ENCODE peak calls at places on chromosomes 11 and 22, in six cellular contexts. F is dorsolateral prefrontal cortex, S is HFF-Myc, M is bronchial epithelial cell, X is fibroblast of mammary gland, L is Calu3. P is an unnamed sample.

GRCh38 chr11:96272542-96273306 is 70.3 kb downstream of the MAML2 start:
- DNase-seq in F (no peak), S (no peak), M (peak), X (peak), L (peak), P (no peak)

GRCh38 chr11:2700415-2701211 is 819 bp upstream of the KCNQ1OT1 start:
- DNase-seq in F (no peak), S (no peak), M (no peak), X (peak), L (peak), P (peak)

GRCh38 chr22:35131423-35132050 is 65.6 kb downstream of the ISX start:
- DNase-seq in F (no peak), S (no peak), M (no peak), X (no peak), L (no peak), P (no peak)

GRCh38 chr22:48871176-48871840 is 956.4 kb downstream of the BRD1 start:
- DNase-seq in F (no peak), S (no peak), M (no peak), X (no peak), L (no peak), P (no peak)

GRCh38 chr11:64694821-64695365 is 28.1 kb downstream of the NRXN2 start:
- DNase-seq in F (peak), S (no peak), M (no peak), X (no peak), L (no peak), P (no peak)

GRCh38 chr11:89495951-89496350 is 4.8 kb upstream of the NOX4 start:
- DNase-seq in F (no peak), S (peak), M (peak), X (peak), L (no peak), P (no peak)

GRCh38 chr22:49237703-49238102 is 590.0 kb downstream of the BRD1 start:
- DNase-seq in F (no peak), S (no peak), M (no peak), X (no peak), L (no peak), P (no peak)

GRCh38 chr11:7983832-7984590 is 3.1 kb upstream of the EIF3F start:
- DNase-seq in F (no peak), S (no peak), M (no peak), X (no peak), L (no peak), P (no peak)

GRCh38 chr11:125588505-125588904 is 4.1 kb upstream of the STT3A start:
- DNase-seq in F (no peak), S (no peak), M (peak), X (peak), L (no peak), P (no peak)

GRCh38 chr11:19601235-19601634 is 111.4 kb upstream of the NAV2 start:
- DNase-seq in F (no peak), S (no peak), M (no peak), X (no peak), L (no peak), P (no peak)

GRCh38 chr11:92978226-92979111 is 9.0 kb downstream of the MTNR1B start:
- DNase-seq in F (no peak), S (no peak), M (peak), X (peak), L (no peak), P (no peak)

GRCh38 chr22:24429411-24430365 is 2.3 kb downstream of the ADORA2A start:
- DNase-seq in F (peak), S (no peak), M (no peak), X (no peak), L (no peak), P (peak)

GRCh38 chr11:72328366-72329224 is 84.6 kb upstream of the PHOX2A start:
- DNase-seq in F (no peak), S (no peak), M (no peak), X (peak), L (no peak), P (no peak)

GRCh38 chr11:64233913-64234839 is at the start of gene VEGFB:
- DNase-seq in F (no peak), S (no peak), M (no peak), X (no peak), L (peak), P (peak)

GRCh38 chr11:76823481-76824028 is 37.2 kb upstream of the ACER3 start:
- DNase-seq in F (no peak), S (peak), M (peak), X (peak), L (peak), P (no peak)

GRCh38 chr11:31795706-31796522 is 15.2 kb downstream of the PAX6 start:
- DNase-seq in F (no peak), S (no peak), M (no peak), X (no peak), L (no peak), P (peak)

GRCh38 chr11:19924321-19925115 is 211.9 kb downstream of the NAV2 start:
- DNase-seq in F (no peak), S (no peak), M (no peak), X (no peak), L (no peak), P (no peak)

GRCh38 chr11:47186076-47186936 is at the start of gene PACSIN3:
- DNase-seq in F (peak), S (no peak), M (no peak), X (no peak), L (peak), P (peak)

GRCh38 chr11:110837535-110838127 is 125.4 kb upstream of the ARHGAP20 start:
- DNase-seq in F (no peak), S (no peak), M (no peak), X (no peak), L (no peak), P (no peak)

GRCh38 chr11:10429526-10429925 is 25.5 kb upstream of the AMPD3 start:
- DNase-seq in F (no peak), S (no peak), M (no peak), X (no peak), L (no peak), P (no peak)

GRCh38 chr11:19307498-19307897 is 66.8 kb upstream of the E2F8 start:
- DNase-seq in F (no peak), S (no peak), M (no peak), X (no peak), L (no peak), P (no peak)

GRCh38 chr11:118219696-118220095 is 5.1 kb downstream of the JAML start:
- DNase-seq in F (no peak), S (no peak), M (no peak), X (no peak), L (no peak), P (no peak)

GRCh38 chr11:119368121-119369034 is 13.1 kb downstream of the USP2 start:
- DNase-seq in F (no peak), S (no peak), M (no peak), X (peak), L (peak), P (no peak)

GRCh38 chr22:44828193-44828592 is 75.8 kb downstream of the ARHGAP8 start:
- DNase-seq in F (no peak), S (no peak), M (no peak), X (no peak), L (peak), P (peak)

GRCh38 chr11:119608781-119609180 is 120.2 kb downstream of the NECTIN1 start:
- DNase-seq in F (no peak), S (no peak), M (no peak), X (no peak), L (no peak), P (no peak)

GRCh38 chr11:128399186-128399585 is 188.2 kb downstream of the ETS1 start:
- DNase-seq in F (no peak), S (peak), M (peak), X (peak), L (no peak), P (no peak)

GRCh38 chr11:62547691-62548281 is 1.2 kb upstream of the AHNAK start:
- DNase-seq in F (peak), S (no peak), M (peak), X (no peak), L (peak), P (no peak)

GRCh38 chr22:48828688-48829087 is 999.0 kb downstream of the BRD1 start:
- DNase-seq in F (no peak), S (no peak), M (no peak), X (no peak), L (no peak), P (no peak)

GRCh38 chr11:119148855-119149370 is at the start of gene ABCG4:
- DNase-seq in F (peak), S (no peak), M (no peak), X (no peak), L (no peak), P (peak)

GRCh38 chr11:46356911-46357482 is 9.7 kb downstream of the DGKZ start:
- DNase-seq in F (no peak), S (no peak), M (peak), X (peak), L (no peak), P (no peak)

GRCh38 chr11:73143126-73143838 is 1.2 kb upstream of the FCHSD2 start:
- DNase-seq in F (no peak), S (no peak), M (no peak), X (no peak), L (no peak), P (peak)

GRCh38 chr11:72781063-72781312 is 12.9 kb downstream of the STARD10 start:
- DNase-seq in F (no peak), S (no peak), M (peak), X (no peak), L (peak), P (no peak)

GRCh38 chr11:9039194-9039593 is 35.4 kb upstream of the NRIP3 start:
- DNase-seq in F (no peak), S (no peak), M (peak), X (peak), L (peak), P (peak)

DNA sequence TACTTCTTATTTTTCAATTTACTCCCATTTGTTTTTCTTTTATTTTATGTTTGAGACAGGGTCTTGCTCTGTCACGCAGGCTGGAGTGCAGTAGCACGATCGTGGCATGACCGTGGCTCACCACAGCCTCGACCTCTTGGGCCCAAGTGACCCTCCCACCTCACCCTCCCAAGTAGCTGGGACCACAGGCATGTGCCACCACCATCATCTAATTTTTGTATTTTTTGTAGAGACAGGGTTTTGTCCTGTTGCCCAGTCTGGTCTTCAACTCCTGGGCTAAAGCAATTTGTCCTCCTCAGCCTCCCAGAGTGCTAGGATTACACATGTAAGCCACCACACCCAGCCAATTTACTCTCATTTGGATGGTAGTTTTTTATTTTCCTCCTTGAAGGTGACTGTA is 679.3 kb upstream of the CCDC179 start:
- DNase-seq in F (no peak), S (no peak), M (no peak), X (no peak), L (no peak), P (no peak)
- TF ChIP-seq CTCF in F (no peak), S (no peak), M (no peak), X (no peak), L (no peak), P (no peak)

GRCh38 chr11:67646535-67647336 is 3.8 kb downstream of the ACY3 start:
- DNase-seq in F (no peak), S (no peak), M (no peak), X (no peak), L (peak), P (peak)
- TF ChIP-seq CTCF in F (no peak), S (no peak), M (no peak), X (no peak), L (no peak), P (no peak)

GRCh38 chr22:43226368-43226979 is 39.5 kb upstream of the TTLL12 start:
- DNase-seq in F (no peak), S (no peak), M (no peak), X (no peak), L (no peak), P (no peak)

GRCh38 chr22:43228863-43229262 is 41.9 kb upstream of the TTLL12 start:
- DNase-seq in F (no peak), S (no peak), M (no peak), X (no peak), L (no peak), P (no peak)

GRCh38 chr22:43227231-43227630 is 40.3 kb upstream of the TTLL12 start:
- DNase-seq in F (no peak), S (peak), M (no peak), X (no peak), L (no peak), P (no peak)

GRCh38 chr22:43230571-43230970 is 43.6 kb upstream of the TTLL12 start:
- DNase-seq in F (no peak), S (no peak), M (no peak), X (no peak), L (no peak), P (no peak)

GRCh38 chr22:43228330-43228729 is 41.4 kb upstream of the TTLL12 start:
- DNase-seq in F (no peak), S (no peak), M (no peak), X (peak), L (peak), P (peak)
- TF ChIP-seq CTCF in F (peak), S (peak), M (peak), X (peak), L (peak), P (peak)

DNA sequence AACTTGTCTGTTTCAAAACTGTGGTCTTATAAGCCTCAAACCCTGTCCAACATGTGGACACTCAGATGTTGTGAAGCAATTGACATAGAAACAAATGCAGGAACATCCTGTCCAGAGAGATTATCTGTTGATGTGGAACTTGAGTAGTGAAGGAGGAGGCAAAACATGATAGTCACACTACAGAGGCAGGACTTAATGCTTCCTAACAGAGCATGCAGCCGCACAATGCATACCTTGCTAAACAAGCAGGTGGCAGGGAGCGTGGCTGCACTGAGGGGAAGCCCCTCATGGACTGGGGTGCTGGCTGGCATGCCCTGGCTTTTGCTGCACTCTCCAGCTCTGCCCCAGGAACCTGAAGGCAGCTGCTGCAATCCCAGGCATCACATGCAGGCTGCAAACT is 5.3 kb downstream of the C22orf39 start:
- DNase-seq in F (no peak), S (no peak), M (no peak), X (no peak), L (no peak), P (no peak)
- TF ChIP-seq CTCF in F (no peak), S (no peak), M (no peak), X (no peak), L (no peak), P (no peak)

DNA sequence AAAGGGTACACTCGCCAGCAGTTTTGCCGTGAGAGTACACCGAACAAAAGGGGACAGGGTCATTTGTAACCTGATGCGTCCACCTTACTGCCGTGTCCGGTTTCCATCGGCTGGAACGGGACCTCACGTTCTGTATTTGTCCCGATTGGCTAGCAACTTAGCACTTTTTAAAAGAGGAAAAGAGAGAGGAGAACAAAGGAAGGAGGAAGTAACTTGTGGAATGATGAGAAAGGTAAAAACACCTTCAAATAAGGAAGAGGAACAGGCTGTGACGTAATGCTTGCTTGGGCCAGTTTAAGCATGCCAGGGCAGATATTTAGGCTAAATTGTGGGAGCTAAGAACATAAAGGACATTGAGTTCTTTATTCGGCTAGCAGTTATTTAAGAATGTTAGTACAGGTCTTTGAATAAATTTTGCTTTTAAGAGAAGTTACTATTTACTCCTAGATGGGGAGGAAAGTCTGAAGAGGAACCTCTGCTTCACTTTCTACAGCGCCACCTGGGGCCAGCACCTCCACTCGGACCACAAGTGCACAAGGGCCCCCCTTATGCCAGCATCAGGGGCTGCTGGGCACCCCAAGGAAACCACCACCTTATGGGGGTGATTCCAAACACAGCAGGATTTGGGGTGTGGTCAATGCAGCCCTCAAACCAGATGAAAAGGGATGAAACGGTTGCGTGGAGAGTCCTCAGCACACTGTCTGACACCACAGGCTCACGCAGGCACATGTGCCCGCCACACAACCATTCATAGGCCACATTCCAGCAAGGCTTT is 5.8 kb downstream of the ARSA start:
- DNase-seq in F (no peak), S (no peak), M (peak), X (no peak), L (peak), P (peak)
- TF ChIP-seq CTCF in F (peak), S (peak), M (peak), X (peak), L (peak), P (peak)

GRCh38 chr11:122294041-122294440 is 178.0 kb upstream of the BLID start:
- DNase-seq in F (no peak), S (no peak), M (no peak), X (no peak), L (no peak), P (no peak)

DNA sequence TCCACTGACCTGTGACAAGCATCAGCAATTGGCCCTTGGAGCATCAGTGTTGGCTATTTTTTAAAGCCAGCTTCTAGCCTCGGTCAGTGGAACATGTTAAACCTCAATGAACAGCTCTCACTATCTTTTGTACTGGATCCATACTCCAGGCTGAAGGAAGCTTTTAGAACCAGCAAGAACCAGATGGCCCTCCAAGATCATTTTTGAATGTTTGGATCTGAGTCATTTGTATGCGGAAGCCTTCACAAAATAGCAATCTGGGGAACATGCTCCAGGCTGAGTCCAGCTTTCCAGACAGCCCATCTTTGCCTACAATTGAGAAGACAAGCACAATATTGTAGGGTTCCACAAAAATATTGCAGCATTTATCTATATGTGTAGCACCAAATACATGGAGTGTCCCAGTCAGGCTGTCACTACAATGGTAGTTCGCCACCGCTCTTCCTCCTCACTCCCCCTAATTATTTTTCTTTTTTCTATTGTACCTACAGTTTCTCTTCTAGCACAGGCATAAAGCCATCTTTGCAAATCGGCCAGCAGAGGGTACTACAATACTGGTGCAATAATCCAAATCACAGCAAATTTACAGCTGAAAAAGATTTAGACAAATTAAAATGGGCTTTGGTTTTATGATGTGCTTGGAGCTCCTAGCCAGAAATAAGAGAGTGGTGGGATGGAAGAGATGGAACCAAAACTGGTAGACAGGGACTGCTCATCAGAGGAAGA is 177.4 kb upstream of the BLID start:
- DNase-seq in F (no peak), S (no peak), M (peak), X (peak), L (no peak), P (no peak)
- TF ChIP-seq CTCF in F (peak), S (peak), M (peak), X (peak), L (no peak), P (no peak)